ENCODE peak calls at places on chromosomes 3 and 15, in eight cellular contexts. One of them, this sample, is unnamed. For H3K4me1, the result is how much of the 10 kb centered on the place peaks cover.

GRCh38 chr3:21729888-21730459 is 21.0 kb downstream of the ZNF385D start:
- DNase-seq in CD8-positive, alpha-beta T cell: no peak
- DNase-seq in tibial nerve: no peak
- DNase-seq in hepatocyte: no peak
- DNase-seq in OCI-LY7: no peak
- DNase-seq in ovary: no peak
- DNase-seq in endothelial cell of umbilical vein: no peak
- DNase-seq in SJSA1: no peak
- DNase-seq in this sample: no peak

GRCh38 chr3:62436785-62437184 is 63.4 kb upstream of the FEZF2 start:
- DNase-seq in OCI-LY7: no peak
- DNase-seq in endothelial cell of umbilical vein: no peak
- DNase-seq in tibial nerve: no peak
- DNase-seq in CD8-positive, alpha-beta T cell: no peak
- DNase-seq in ovary: no peak
- DNase-seq in SJSA1: no peak
- DNase-seq in hepatocyte: no peak
- DNase-seq in this sample: no peak

GRCh38 chr15:85445361-85445760 is 65.0 kb downstream of the AKAP13 start:
- DNase-seq in SJSA1: no peak
- DNase-seq in ovary: no peak
- DNase-seq in hepatocyte: no peak
- DNase-seq in CD8-positive, alpha-beta T cell: no peak
- DNase-seq in OCI-LY7: no peak
- DNase-seq in tibial nerve: no peak
- DNase-seq in endothelial cell of umbilical vein: no peak
- DNase-seq in this sample: no peak

GRCh38 chr3:62551556-62551955 is 178.2 kb upstream of the FEZF2 start:
- DNase-seq in ovary: no peak
- DNase-seq in CD8-positive, alpha-beta T cell: no peak
- DNase-seq in endothelial cell of umbilical vein: no peak
- DNase-seq in tibial nerve: no peak
- DNase-seq in OCI-LY7: no peak
- DNase-seq in SJSA1: no peak
- DNase-seq in hepatocyte: no peak
- DNase-seq in this sample: no peak

GRCh38 chr3:13951184-13951583 is 71.3 kb upstream of the WNT7A start:
- DNase-seq in endothelial cell of umbilical vein: no peak
- DNase-seq in tibial nerve: no peak
- DNase-seq in hepatocyte: peak
- DNase-seq in ovary: no peak
- DNase-seq in SJSA1: no peak
- DNase-seq in CD8-positive, alpha-beta T cell: no peak
- DNase-seq in OCI-LY7: no peak
- DNase-seq in this sample: no peak

GRCh38 chr15:70461992-70462391 is 301.4 kb downstream of the UACA start:
- DNase-seq in OCI-LY7: no peak
- DNase-seq in tibial nerve: no peak
- DNase-seq in endothelial cell of umbilical vein: no peak
- DNase-seq in ovary: no peak
- DNase-seq in CD8-positive, alpha-beta T cell: no peak
- DNase-seq in hepatocyte: no peak
- DNase-seq in SJSA1: no peak
- DNase-seq in this sample: no peak

GRCh38 chr15:73165844-73166243 is 113.6 kb downstream of the NEO1 start:
- DNase-seq in OCI-LY7: no peak
- DNase-seq in SJSA1: no peak
- DNase-seq in tibial nerve: no peak
- DNase-seq in endothelial cell of umbilical vein: no peak
- DNase-seq in hepatocyte: no peak
- DNase-seq in CD8-positive, alpha-beta T cell: no peak
- DNase-seq in ovary: no peak
- DNase-seq in this sample: no peak

GRCh38 chr3:278300-279064 is 81.9 kb downstream of the CHL1 start:
- DNase-seq in ovary: no peak
- DNase-seq in OCI-LY7: peak
- DNase-seq in SJSA1: no peak
- DNase-seq in tibial nerve: no peak
- DNase-seq in hepatocyte: no peak
- DNase-seq in endothelial cell of umbilical vein: no peak
- DNase-seq in CD8-positive, alpha-beta T cell: no peak
- DNase-seq in this sample: no peak

GRCh38 chr15:96626936-96627577 is 296.6 kb downstream of the NR2F2 start:
- DNase-seq in tibial nerve: no peak
- DNase-seq in SJSA1: no peak
- DNase-seq in hepatocyte: no peak
- DNase-seq in CD8-positive, alpha-beta T cell: no peak
- DNase-seq in ovary: peak
- DNase-seq in endothelial cell of umbilical vein: peak
- DNase-seq in OCI-LY7: no peak
- DNase-seq in this sample: no peak

GRCh38 chr3:50714953-50715352 is 40.2 kb downstream of the DOCK3 start:
- DNase-seq in endothelial cell of umbilical vein: no peak
- DNase-seq in tibial nerve: no peak
- DNase-seq in SJSA1: no peak
- DNase-seq in OCI-LY7: no peak
- DNase-seq in hepatocyte: peak
- DNase-seq in CD8-positive, alpha-beta T cell: no peak
- DNase-seq in ovary: no peak
- DNase-seq in this sample: no peak

GRCh38 chr3:131912255-131912654 is 122.6 kb downstream of the CPNE4 start:
- DNase-seq in hepatocyte: no peak
- DNase-seq in CD8-positive, alpha-beta T cell: no peak
- DNase-seq in endothelial cell of umbilical vein: no peak
- DNase-seq in OCI-LY7: no peak
- DNase-seq in ovary: no peak
- DNase-seq in SJSA1: no peak
- DNase-seq in tibial nerve: no peak
- DNase-seq in this sample: no peak

GRCh38 chr3:83048556-83048955 is 1287.1 kb upstream of the GBE1 start:
- DNase-seq in hepatocyte: no peak
- DNase-seq in tibial nerve: no peak
- DNase-seq in OCI-LY7: no peak
- DNase-seq in ovary: no peak
- DNase-seq in endothelial cell of umbilical vein: no peak
- DNase-seq in CD8-positive, alpha-beta T cell: no peak
- DNase-seq in SJSA1: no peak
- DNase-seq in this sample: no peak

GRCh38 chr3:99114565-99115291 is 213.2 kb upstream of the DCBLD2 start:
- DNase-seq in CD8-positive, alpha-beta T cell: no peak
- DNase-seq in endothelial cell of umbilical vein: peak
- DNase-seq in OCI-LY7: peak
- DNase-seq in tibial nerve: no peak
- DNase-seq in SJSA1: peak
- DNase-seq in hepatocyte: peak
- DNase-seq in ovary: no peak
- DNase-seq in this sample: no peak

GRCh38 chr3:41073190-41073589 is 126.1 kb upstream of the CTNNB1 start:
- DNase-seq in SJSA1: no peak
- DNase-seq in endothelial cell of umbilical vein: no peak
- DNase-seq in CD8-positive, alpha-beta T cell: no peak
- DNase-seq in OCI-LY7: no peak
- DNase-seq in tibial nerve: no peak
- DNase-seq in ovary: no peak
- DNase-seq in hepatocyte: no peak
- DNase-seq in this sample: no peak

GRCh38 chr3:114418724-114419543 is 125.1 kb downstream of the TIGIT start:
- DNase-seq in SJSA1: no peak
- DNase-seq in hepatocyte: peak
- DNase-seq in ovary: no peak
- DNase-seq in endothelial cell of umbilical vein: peak
- DNase-seq in tibial nerve: no peak
- DNase-seq in OCI-LY7: peak
- DNase-seq in CD8-positive, alpha-beta T cell: peak
- DNase-seq in this sample: no peak

GRCh38 chr15:28930476-28931291 is 44.9 kb downstream of the APBA2 start:
- DNase-seq in tibial nerve: no peak
- DNase-seq in SJSA1: no peak
- DNase-seq in ovary: no peak
- DNase-seq in hepatocyte: no peak
- DNase-seq in OCI-LY7: no peak
- DNase-seq in CD8-positive, alpha-beta T cell: no peak
- DNase-seq in endothelial cell of umbilical vein: no peak
- DNase-seq in this sample: peak

GRCh38 chr15:99911824-99912223 is 178.6 kb upstream of the LYSMD4 start:
- DNase-seq in tibial nerve: no peak
- DNase-seq in hepatocyte: no peak
- DNase-seq in OCI-LY7: no peak
- DNase-seq in SJSA1: no peak
- DNase-seq in CD8-positive, alpha-beta T cell: no peak
- DNase-seq in ovary: no peak
- DNase-seq in endothelial cell of umbilical vein: no peak
- DNase-seq in this sample: no peak

DNA sequence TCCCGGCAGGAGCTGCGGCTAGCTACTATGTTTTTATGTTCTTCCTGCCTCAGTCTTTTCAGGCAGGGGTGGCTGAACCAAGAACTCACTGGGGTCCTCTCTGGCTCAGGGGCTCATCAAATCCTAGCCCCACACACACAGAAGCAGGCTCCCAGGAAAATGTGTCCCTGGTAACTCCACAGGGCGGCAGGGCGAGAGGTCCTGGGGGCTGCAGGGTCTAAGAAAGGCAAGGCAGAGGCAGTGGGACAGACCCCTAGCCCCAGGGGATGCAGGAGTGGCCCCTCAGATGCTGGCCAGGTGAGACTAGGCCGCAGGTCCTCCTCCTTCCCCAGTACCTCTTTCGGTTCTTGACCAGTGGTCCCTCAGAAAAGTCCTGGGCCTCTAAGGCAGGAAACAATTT is 48.9 kb downstream of the PTH1R start:
- DNase-seq in ovary: no peak
- DNase-seq in SJSA1: no peak
- DNase-seq in OCI-LY7: peak
- DNase-seq in tibial nerve: no peak
- DNase-seq in CD8-positive, alpha-beta T cell: no peak
- DNase-seq in hepatocyte: no peak
- DNase-seq in endothelial cell of umbilical vein: no peak
- DNase-seq in this sample: peak
- H3K4me1 ChIP-seq in ovary: under half
- H3K4me1 ChIP-seq in SJSA1: under half
- H3K4me1 ChIP-seq in OCI-LY7: half or more
- H3K4me1 ChIP-seq in tibial nerve: half or more
- H3K4me1 ChIP-seq in CD8-positive, alpha-beta T cell: under half
- H3K4me1 ChIP-seq in hepatocyte: under half
- H3K4me1 ChIP-seq in endothelial cell of umbilical vein: under half
- H3K4me1 ChIP-seq in this sample: under half

DNA sequence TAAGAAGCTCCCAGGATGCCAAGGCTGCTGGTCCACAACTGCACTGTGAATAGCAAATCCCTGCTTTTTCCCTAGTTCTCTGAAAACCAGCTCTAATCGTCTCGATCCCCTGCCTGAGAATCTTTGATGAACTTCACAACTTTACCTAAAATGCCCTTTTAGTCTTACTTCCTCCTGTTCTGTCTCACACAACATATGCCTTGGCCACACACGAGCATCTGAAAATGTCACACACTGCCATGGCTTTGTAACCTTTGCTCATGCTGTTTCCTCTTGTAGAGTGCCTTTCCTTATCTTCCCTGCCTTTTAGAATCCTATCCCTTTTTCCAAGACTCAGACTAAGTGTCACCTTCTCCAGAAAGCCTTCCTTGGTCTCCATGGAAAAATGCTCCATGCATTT is 71.4 kb upstream of the HACD2 start:
- DNase-seq in SJSA1: no peak
- DNase-seq in ovary: no peak
- DNase-seq in CD8-positive, alpha-beta T cell: no peak
- DNase-seq in hepatocyte: no peak
- DNase-seq in OCI-LY7: no peak
- DNase-seq in endothelial cell of umbilical vein: no peak
- DNase-seq in tibial nerve: no peak
- DNase-seq in this sample: no peak
- H3K4me1 ChIP-seq in SJSA1: under half
- H3K4me1 ChIP-seq in ovary: under half
- H3K4me1 ChIP-seq in CD8-positive, alpha-beta T cell: under half
- H3K4me1 ChIP-seq in hepatocyte: under half
- H3K4me1 ChIP-seq in OCI-LY7: under half
- H3K4me1 ChIP-seq in endothelial cell of umbilical vein: under half
- H3K4me1 ChIP-seq in tibial nerve: half or more
- H3K4me1 ChIP-seq in this sample: under half

GRCh38 chr3:42732829-42733459 is 30.3 kb upstream of the HHATL start:
- DNase-seq in CD8-positive, alpha-beta T cell: no peak
- DNase-seq in hepatocyte: no peak
- DNase-seq in OCI-LY7: no peak
- DNase-seq in tibial nerve: no peak
- DNase-seq in ovary: no peak
- DNase-seq in endothelial cell of umbilical vein: no peak
- DNase-seq in SJSA1: peak
- DNase-seq in this sample: no peak

GRCh38 chr3:42730706-42731420 is 28.3 kb upstream of the HHATL start:
- DNase-seq in SJSA1: peak
- DNase-seq in hepatocyte: no peak
- DNase-seq in endothelial cell of umbilical vein: no peak
- DNase-seq in ovary: no peak
- DNase-seq in CD8-positive, alpha-beta T cell: no peak
- DNase-seq in OCI-LY7: no peak
- DNase-seq in tibial nerve: no peak
- DNase-seq in this sample: no peak

GRCh38 chr3:42733501-42734262 is 31.1 kb upstream of the HHATL start:
- DNase-seq in ovary: no peak
- DNase-seq in OCI-LY7: no peak
- DNase-seq in tibial nerve: no peak
- DNase-seq in SJSA1: peak
- DNase-seq in endothelial cell of umbilical vein: no peak
- DNase-seq in hepatocyte: no peak
- DNase-seq in CD8-positive, alpha-beta T cell: no peak
- DNase-seq in this sample: no peak

GRCh38 chr3:42731476-42732195 is 29.0 kb upstream of the HHATL start:
- DNase-seq in endothelial cell of umbilical vein: no peak
- DNase-seq in tibial nerve: no peak
- DNase-seq in hepatocyte: no peak
- DNase-seq in SJSA1: peak
- DNase-seq in OCI-LY7: no peak
- DNase-seq in ovary: no peak
- DNase-seq in CD8-positive, alpha-beta T cell: no peak
- DNase-seq in this sample: no peak

GRCh38 chr3:42732196-42732828 is 29.7 kb upstream of the HHATL start:
- DNase-seq in hepatocyte: no peak
- DNase-seq in ovary: no peak
- DNase-seq in SJSA1: no peak
- DNase-seq in tibial nerve: no peak
- DNase-seq in endothelial cell of umbilical vein: no peak
- DNase-seq in OCI-LY7: no peak
- DNase-seq in CD8-positive, alpha-beta T cell: no peak
- DNase-seq in this sample: no peak
- H3K4me1 ChIP-seq in hepatocyte: under half
- H3K4me1 ChIP-seq in ovary: under half
- H3K4me1 ChIP-seq in SJSA1: under half
- H3K4me1 ChIP-seq in tibial nerve: half or more
- H3K4me1 ChIP-seq in endothelial cell of umbilical vein: under half
- H3K4me1 ChIP-seq in OCI-LY7: under half
- H3K4me1 ChIP-seq in CD8-positive, alpha-beta T cell: under half
- H3K4me1 ChIP-seq in this sample: under half

DNA sequence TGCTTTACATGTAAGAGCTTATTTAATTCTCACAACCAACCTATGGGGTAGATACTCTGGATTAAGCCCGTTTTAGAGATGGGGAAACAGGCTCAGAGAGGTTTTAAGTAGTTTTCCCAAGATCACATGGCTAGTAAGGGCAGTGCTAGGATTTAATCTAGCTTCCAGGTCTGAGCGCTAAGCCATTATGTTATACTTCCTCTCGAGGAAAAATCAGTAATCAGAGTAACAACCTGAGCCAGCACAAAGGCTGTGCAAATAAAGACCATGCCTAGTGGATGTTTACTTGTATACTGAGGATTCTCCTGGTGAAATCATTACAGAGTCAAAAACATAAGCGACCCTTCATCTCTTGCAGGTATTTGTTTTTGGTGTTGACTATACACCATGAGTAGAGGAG is 9.0 kb downstream of the FSTL1 start:
- DNase-seq in hepatocyte: no peak
- DNase-seq in tibial nerve: no peak
- DNase-seq in OCI-LY7: no peak
- DNase-seq in endothelial cell of umbilical vein: peak
- DNase-seq in CD8-positive, alpha-beta T cell: no peak
- DNase-seq in SJSA1: no peak
- DNase-seq in ovary: no peak
- DNase-seq in this sample: no peak
- H3K4me1 ChIP-seq in hepatocyte: under half
- H3K4me1 ChIP-seq in tibial nerve: half or more
- H3K4me1 ChIP-seq in OCI-LY7: under half
- H3K4me1 ChIP-seq in endothelial cell of umbilical vein: half or more
- H3K4me1 ChIP-seq in CD8-positive, alpha-beta T cell: under half
- H3K4me1 ChIP-seq in SJSA1: half or more
- H3K4me1 ChIP-seq in ovary: under half
- H3K4me1 ChIP-seq in this sample: under half

This sample was measured in aorta.